ENCODE peak calls at places on chromosome 9, in eight cellular contexts. I is T-cell, A is GM04503, W is GM20000, D is prostate gland, F is left cardiac atrium, M is H7, N is NCI-H1048. P is an unnamed sample.

GRCh38 chr9:121685795-121686377 is 34.5 kb downstream of the DAB2IP start:
- DNase-seq in I (no peak), A (no peak), W (no peak), D (no peak), F (no peak), M (no peak), N (no peak), P (no peak)

GRCh38 chr9:89945133-89945532 is 340.3 kb downstream of the GADD45G start:
- DNase-seq in I (no peak), A (no peak), W (no peak), D (no peak), F (no peak), M (peak), N (no peak), P (no peak)

GRCh38 chr9:75451505-75451904 is 363.2 kb downstream of the OSTF1 start:
- DNase-seq in I (no peak), A (no peak), W (no peak), D (no peak), F (no peak), M (no peak), N (no peak), P (peak)

GRCh38 chr9:114919611-114920010 is 10.8 kb downstream of the TNFSF8 start:
- DNase-seq in I (no peak), A (no peak), W (no peak), D (no peak), F (no peak), M (no peak), N (no peak), P (no peak)

GRCh38 chr9:38065369-38066075 is 3.5 kb downstream of the SHB start:
- DNase-seq in I (no peak), A (no peak), W (peak), D (no peak), F (no peak), M (no peak), N (no peak), P (no peak)

GRCh38 chr9:121942313-121942712 is 150.8 kb downstream of the TTLL11 start:
- DNase-seq in I (no peak), A (no peak), W (no peak), D (no peak), F (no peak), M (no peak), N (no peak), P (no peak)

GRCh38 chr9:2567922-2568321 is 53.7 kb upstream of the VLDLR start:
- DNase-seq in I (no peak), A (no peak), W (no peak), D (no peak), F (no peak), M (no peak), N (no peak), P (no peak)

GRCh38 chr9:108609227-108609894 is 246.4 kb downstream of the ACTL7B start:
- DNase-seq in I (no peak), A (peak), W (no peak), D (no peak), F (no peak), M (no peak), N (peak), P (no peak)

GRCh38 chr9:131019387-131020239 is 10.6 kb downstream of the LAMC3 start:
- DNase-seq in I (no peak), A (peak), W (no peak), D (peak), F (no peak), M (peak), N (no peak), P (no peak)

P was measured in gastrocnemius medialis.